ENCODE peak calls at places on chromosome 10, in nine cellular contexts. One of them, this sample, is unnamed.

GRCh38 chr10:127889605-127890195 is 3.0 kb downstream of the CLRN3 start:
- DNase-seq in breast epithelium: no peak
- DNase-seq in SK-N-SH: no peak
- DNase-seq in HL-60: no peak
- DNase-seq in GM23338: no peak
- DNase-seq in HepG2: no peak
- DNase-seq in prostate gland: no peak
- DNase-seq in transverse colon: no peak
- DNase-seq in stomach: no peak
- DNase-seq in this sample: no peak

GRCh38 chr10:131574363-131574706 is 262.8 kb upstream of the TCERG1L start:
- DNase-seq in stomach: peak
- DNase-seq in GM23338: no peak
- DNase-seq in breast epithelium: no peak
- DNase-seq in HepG2: no peak
- DNase-seq in prostate gland: no peak
- DNase-seq in HL-60: no peak
- DNase-seq in SK-N-SH: no peak
- DNase-seq in transverse colon: no peak
- DNase-seq in this sample: no peak

GRCh38 chr10:18400201-18400910 is 251.0 kb downstream of the NSUN6 start:
- DNase-seq in HL-60: no peak
- DNase-seq in stomach: no peak
- DNase-seq in HepG2: peak
- DNase-seq in prostate gland: no peak
- DNase-seq in transverse colon: peak
- DNase-seq in breast epithelium: no peak
- DNase-seq in SK-N-SH: peak
- DNase-seq in GM23338: peak
- DNase-seq in this sample: no peak

GRCh38 chr10:129335942-129336341 is 131.1 kb upstream of the MGMT start:
- DNase-seq in HepG2: no peak
- DNase-seq in GM23338: no peak
- DNase-seq in SK-N-SH: no peak
- DNase-seq in HL-60: no peak
- DNase-seq in transverse colon: no peak
- DNase-seq in prostate gland: no peak
- DNase-seq in breast epithelium: no peak
- DNase-seq in stomach: no peak
- DNase-seq in this sample: no peak

GRCh38 chr10:110730345-110731055 is 86.4 kb downstream of the RBM20 start:
- DNase-seq in SK-N-SH: no peak
- DNase-seq in GM23338: no peak
- DNase-seq in stomach: no peak
- DNase-seq in breast epithelium: no peak
- DNase-seq in HepG2: no peak
- DNase-seq in transverse colon: no peak
- DNase-seq in prostate gland: no peak
- DNase-seq in HL-60: no peak
- DNase-seq in this sample: no peak

GRCh38 chr10:14688606-14689005 is 86.1 kb downstream of the FAM107B start:
- DNase-seq in prostate gland: no peak
- DNase-seq in GM23338: no peak
- DNase-seq in HepG2: no peak
- DNase-seq in HL-60: no peak
- DNase-seq in stomach: no peak
- DNase-seq in SK-N-SH: peak
- DNase-seq in transverse colon: no peak
- DNase-seq in breast epithelium: no peak
- DNase-seq in this sample: no peak

GRCh38 chr10:73865459-73866442 is 8.6 kb downstream of the CAMK2G start:
- DNase-seq in HL-60: peak
- DNase-seq in breast epithelium: no peak
- DNase-seq in prostate gland: no peak
- DNase-seq in GM23338: no peak
- DNase-seq in transverse colon: peak
- DNase-seq in SK-N-SH: no peak
- DNase-seq in stomach: no peak
- DNase-seq in HepG2: no peak
- DNase-seq in this sample: no peak

GRCh38 chr10:11328264-11329054 is 283.0 kb downstream of the USP6NL start:
- DNase-seq in stomach: no peak
- DNase-seq in breast epithelium: no peak
- DNase-seq in prostate gland: no peak
- DNase-seq in HepG2: no peak
- DNase-seq in SK-N-SH: no peak
- DNase-seq in GM23338: peak
- DNase-seq in HL-60: no peak
- DNase-seq in transverse colon: no peak
- DNase-seq in this sample: no peak

GRCh38 chr10:30758341-30758740 is 128.8 kb upstream of the LYZL2 start:
- DNase-seq in GM23338: no peak
- DNase-seq in HL-60: no peak
- DNase-seq in HepG2: no peak
- DNase-seq in SK-N-SH: no peak
- DNase-seq in transverse colon: no peak
- DNase-seq in stomach: no peak
- DNase-seq in prostate gland: no peak
- DNase-seq in breast epithelium: no peak
- DNase-seq in this sample: no peak

GRCh38 chr10:116629340-116629739 is 8.6 kb downstream of the PNLIPRP2 start:
- DNase-seq in HL-60: no peak
- DNase-seq in transverse colon: no peak
- DNase-seq in prostate gland: no peak
- DNase-seq in GM23338: no peak
- DNase-seq in HepG2: no peak
- DNase-seq in breast epithelium: no peak
- DNase-seq in SK-N-SH: no peak
- DNase-seq in stomach: no peak
- DNase-seq in this sample: no peak

GRCh38 chr10:94108200-94108599 is 114.5 kb downstream of the PLCE1 start:
- DNase-seq in breast epithelium: no peak
- DNase-seq in HL-60: no peak
- DNase-seq in stomach: no peak
- DNase-seq in SK-N-SH: no peak
- DNase-seq in HepG2: no peak
- DNase-seq in prostate gland: no peak
- DNase-seq in GM23338: no peak
- DNase-seq in transverse colon: no peak
- DNase-seq in this sample: no peak

GRCh38 chr10:44477021-44477420 is 92.1 kb upstream of the CXCL12 start:
- DNase-seq in GM23338: no peak
- DNase-seq in SK-N-SH: no peak
- DNase-seq in stomach: no peak
- DNase-seq in HepG2: no peak
- DNase-seq in HL-60: no peak
- DNase-seq in breast epithelium: no peak
- DNase-seq in prostate gland: no peak
- DNase-seq in transverse colon: no peak
- DNase-seq in this sample: no peak

GRCh38 chr10:101062231-101063161 is 707 bp downstream of the KAZALD1 start:
- DNase-seq in prostate gland: peak
- DNase-seq in stomach: peak
- DNase-seq in HepG2: peak
- DNase-seq in transverse colon: peak
- DNase-seq in HL-60: no peak
- DNase-seq in breast epithelium: no peak
- DNase-seq in GM23338: peak
- DNase-seq in SK-N-SH: peak
- DNase-seq in this sample: no peak
- TF ChIP-seq POLR2AphosphoS5 in prostate gland: no peak
- TF ChIP-seq POLR2AphosphoS5 in stomach: no peak
- TF ChIP-seq POLR2AphosphoS5 in HepG2: peak
- TF ChIP-seq POLR2AphosphoS5 in transverse colon: peak
- TF ChIP-seq POLR2AphosphoS5 in HL-60: no peak
- TF ChIP-seq POLR2AphosphoS5 in breast epithelium: no peak
- TF ChIP-seq POLR2AphosphoS5 in GM23338: no peak
- TF ChIP-seq POLR2AphosphoS5 in SK-N-SH: no peak
- TF ChIP-seq POLR2AphosphoS5 in this sample: no peak

DNA sequence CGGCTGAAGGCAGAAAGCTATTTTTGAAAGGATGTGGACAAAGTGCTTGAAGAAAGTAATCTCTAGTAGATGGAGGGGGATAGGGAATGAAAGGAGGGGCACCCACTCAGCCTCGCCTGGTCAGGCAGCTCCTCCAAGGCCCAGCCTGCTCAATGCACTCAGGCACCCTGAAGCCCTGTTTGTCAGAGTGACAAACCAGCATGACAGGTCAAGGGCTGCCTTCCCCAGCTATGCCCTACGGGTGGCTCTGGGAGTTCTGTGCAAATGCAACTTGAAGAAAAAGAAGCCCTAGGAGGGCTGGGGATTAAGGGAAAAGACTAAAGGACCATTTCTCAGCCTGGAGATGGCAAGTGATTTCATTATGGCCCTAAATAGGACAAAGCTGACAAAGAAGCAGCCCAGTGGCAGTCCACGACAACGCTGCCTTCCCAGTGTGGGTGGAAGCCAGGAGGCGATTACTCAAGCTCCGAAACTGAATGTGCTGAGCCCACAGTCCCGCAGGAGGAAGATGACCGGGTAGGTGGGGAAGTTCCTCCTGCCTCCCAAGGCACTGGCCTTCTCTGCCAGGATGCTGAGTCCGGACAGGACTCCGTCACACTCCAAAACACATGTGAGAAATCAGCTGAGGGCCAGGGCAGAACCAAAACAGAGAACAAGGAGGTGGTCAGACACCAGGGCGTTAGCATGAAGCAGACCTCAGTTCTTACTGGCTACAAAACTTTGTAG is 16.3 kb downstream of the LIPA start:
- DNase-seq in stomach: no peak
- DNase-seq in GM23338: no peak
- DNase-seq in SK-N-SH: no peak
- DNase-seq in breast epithelium: peak
- DNase-seq in HL-60: no peak
- DNase-seq in transverse colon: peak
- DNase-seq in prostate gland: no peak
- DNase-seq in HepG2: no peak
- DNase-seq in this sample: no peak
- H3K27ac ChIP-seq in stomach: no peak
- H3K27ac ChIP-seq in GM23338: no peak
- H3K27ac ChIP-seq in SK-N-SH: no peak
- H3K27ac ChIP-seq in breast epithelium: peak
- H3K27ac ChIP-seq in HL-60: no peak
- H3K27ac ChIP-seq in transverse colon: no peak
- H3K27ac ChIP-seq in prostate gland: no peak
- H3K27ac ChIP-seq in HepG2: no peak
- H3K27ac ChIP-seq in this sample: no peak

GRCh38 chr10:101694056-101694673 is 805 bp downstream of the FBXW4 start:
- DNase-seq in prostate gland: peak
- DNase-seq in stomach: peak
- DNase-seq in breast epithelium: peak
- DNase-seq in GM23338: peak
- DNase-seq in SK-N-SH: peak
- DNase-seq in HL-60: peak
- DNase-seq in transverse colon: peak
- DNase-seq in HepG2: peak
- DNase-seq in this sample: no peak
- TF ChIP-seq POLR2AphosphoS5 in prostate gland: no peak
- TF ChIP-seq POLR2AphosphoS5 in stomach: no peak
- TF ChIP-seq POLR2AphosphoS5 in breast epithelium: peak
- TF ChIP-seq POLR2AphosphoS5 in GM23338: peak
- TF ChIP-seq POLR2AphosphoS5 in SK-N-SH: no peak
- TF ChIP-seq POLR2AphosphoS5 in HL-60: no peak
- TF ChIP-seq POLR2AphosphoS5 in transverse colon: peak
- TF ChIP-seq POLR2AphosphoS5 in HepG2: no peak
- TF ChIP-seq POLR2AphosphoS5 in this sample: peak

GRCh38 chr10:29648114-29648982 is 13.6 kb upstream of the SVIL start:
- DNase-seq in stomach: peak
- DNase-seq in HL-60: no peak
- DNase-seq in transverse colon: peak
- DNase-seq in GM23338: no peak
- DNase-seq in prostate gland: no peak
- DNase-seq in HepG2: no peak
- DNase-seq in breast epithelium: no peak
- DNase-seq in SK-N-SH: no peak
- DNase-seq in this sample: no peak

GRCh38 chr10:29643785-29644501 is 9.2 kb upstream of the SVIL start:
- DNase-seq in transverse colon: no peak
- DNase-seq in prostate gland: no peak
- DNase-seq in stomach: no peak
- DNase-seq in breast epithelium: peak
- DNase-seq in HL-60: no peak
- DNase-seq in SK-N-SH: no peak
- DNase-seq in GM23338: no peak
- DNase-seq in HepG2: no peak
- DNase-seq in this sample: no peak

GRCh38 chr10:29647483-29647882 is 12.7 kb upstream of the SVIL start:
- DNase-seq in prostate gland: no peak
- DNase-seq in GM23338: no peak
- DNase-seq in HL-60: no peak
- DNase-seq in stomach: no peak
- DNase-seq in breast epithelium: no peak
- DNase-seq in HepG2: no peak
- DNase-seq in SK-N-SH: no peak
- DNase-seq in transverse colon: no peak
- DNase-seq in this sample: no peak

GRCh38 chr10:29646960-29647431 is 12.2 kb upstream of the SVIL start:
- DNase-seq in breast epithelium: no peak
- DNase-seq in SK-N-SH: no peak
- DNase-seq in GM23338: no peak
- DNase-seq in stomach: no peak
- DNase-seq in HL-60: no peak
- DNase-seq in prostate gland: no peak
- DNase-seq in transverse colon: no peak
- DNase-seq in HepG2: no peak
- DNase-seq in this sample: no peak

GRCh38 chr10:29646238-29646902 is 11.6 kb upstream of the SVIL start:
- DNase-seq in HL-60: no peak
- DNase-seq in transverse colon: no peak
- DNase-seq in SK-N-SH: peak
- DNase-seq in breast epithelium: peak
- DNase-seq in stomach: no peak
- DNase-seq in HepG2: no peak
- DNase-seq in prostate gland: peak
- DNase-seq in GM23338: no peak
- DNase-seq in this sample: no peak
- H3K27ac ChIP-seq in HL-60: no peak
- H3K27ac ChIP-seq in transverse colon: peak
- H3K27ac ChIP-seq in SK-N-SH: peak
- H3K27ac ChIP-seq in breast epithelium: peak
- H3K27ac ChIP-seq in stomach: peak
- H3K27ac ChIP-seq in HepG2: no peak
- H3K27ac ChIP-seq in prostate gland: peak
- H3K27ac ChIP-seq in GM23338: no peak
- H3K27ac ChIP-seq in this sample: peak